ENCODE peak calls at places on chromosomes 11 and 22, in five cellular contexts. A, T, F, Z and E are unnamed samples.

GRCh38 chr11:8261316-8261715 is 2.4 kb downstream of the LMO1 start:
- DNase-seq in A (no peak), T (no peak), F (no peak), Z (no peak), E (no peak)

GRCh38 chr22:49101873-49102272 is 725.8 kb downstream of the BRD1 start:
- DNase-seq in A (no peak), T (no peak), F (no peak), Z (no peak), E (no peak)

GRCh38 chr11:118401880-118402590 is 629 bp downstream of the ATP5MG start:
- DNase-seq in A (no peak), T (no peak), F (peak; percentile 80), Z (peak; percentile 88), E (peak; percentile 44)

GRCh38 chr11:126720539-126721235 is 279.9 kb downstream of the KIRREL3 start:
- DNase-seq in A (no peak), T (no peak), F (no peak), Z (no peak), E (no peak)

GRCh38 chr11:115220881-115221280 is 283.3 kb downstream of the CADM1 start:
- DNase-seq in A (no peak), T (no peak), F (no peak), Z (no peak), E (no peak)

GRCh38 chr11:83691387-83692088 is 405.4 kb upstream of the CCDC90B start:
- DNase-seq in A (peak; percentile 1), T (no peak), F (peak; percentile 54), Z (no peak), E (peak; percentile 56)

GRCh38 chr11:6606471-6607189 is 3.1 kb downstream of the ILK start:
- DNase-seq in A (peak; percentile 95), T (peak; percentile 65), F (peak; percentile 93), Z (peak; percentile 91), E (peak; percentile 96)

GRCh38 chr11:133443361-133443760 is 88.9 kb downstream of the OPCML start:
- DNase-seq in A (no peak), T (no peak), F (no peak), Z (no peak), E (no peak)

GRCh38 chr11:88193278-88193677 is 18.0 kb upstream of the RAB38 start:
- DNase-seq in A (no peak), T (no peak), F (no peak), Z (no peak), E (no peak)

GRCh38 chr22:39309364-39309861 is 10.0 kb downstream of the RPL3 start:
- DNase-seq in A (no peak), T (no peak), F (peak; percentile 16), Z (no peak), E (no peak)

GRCh38 chr11:69337211-69337721 is 43.3 kb downstream of the MYEOV start:
- DNase-seq in A (no peak), T (no peak), F (no peak), Z (peak; percentile 61), E (peak; percentile 58)

GRCh38 chr11:121613724-121614123 is 161.0 kb upstream of the SORL1-AS1 start:
- DNase-seq in A (peak; percentile 62), T (no peak), F (peak; percentile 77), Z (no peak), E (no peak)

GRCh38 chr11:36774603-36775002 is 176.6 kb upstream of the RAG2 start:
- DNase-seq in A (no peak), T (no peak), F (peak; percentile 45), Z (peak; percentile 32), E (no peak)

GRCh38 chr11:114290503-114291239 is 5.5 kb upstream of the NNMT start:
- DNase-seq in A (peak; percentile 43), T (no peak), F (no peak), Z (peak; percentile 82), E (no peak)

GRCh38 chr11:11406652-11407051 is 53.6 kb upstream of the CSNK2A3 start:
- DNase-seq in A (no peak), T (no peak), F (no peak), Z (no peak), E (no peak)

GRCh38 chr11:1041149-1041467 is 4.6 kb upstream of the MUC6 start:
- DNase-seq in A (no peak), T (no peak), F (no peak), Z (no peak), E (no peak)

GRCh38 chr11:1040428-1041148 is 4.1 kb upstream of the MUC6 start:
- DNase-seq in A (no peak), T (no peak), F (peak; percentile 58), Z (no peak), E (no peak)

GRCh38 chr11:1038361-1038760 is 1.8 kb upstream of the MUC6 start:
- DNase-seq in A (no peak), T (no peak), F (no peak), Z (no peak), E (no peak)

GRCh38 chr11:1038921-1039320 is 2.4 kb upstream of the MUC6 start:
- DNase-seq in A (no peak), T (no peak), F (no peak), Z (no peak), E (no peak)

DNA sequence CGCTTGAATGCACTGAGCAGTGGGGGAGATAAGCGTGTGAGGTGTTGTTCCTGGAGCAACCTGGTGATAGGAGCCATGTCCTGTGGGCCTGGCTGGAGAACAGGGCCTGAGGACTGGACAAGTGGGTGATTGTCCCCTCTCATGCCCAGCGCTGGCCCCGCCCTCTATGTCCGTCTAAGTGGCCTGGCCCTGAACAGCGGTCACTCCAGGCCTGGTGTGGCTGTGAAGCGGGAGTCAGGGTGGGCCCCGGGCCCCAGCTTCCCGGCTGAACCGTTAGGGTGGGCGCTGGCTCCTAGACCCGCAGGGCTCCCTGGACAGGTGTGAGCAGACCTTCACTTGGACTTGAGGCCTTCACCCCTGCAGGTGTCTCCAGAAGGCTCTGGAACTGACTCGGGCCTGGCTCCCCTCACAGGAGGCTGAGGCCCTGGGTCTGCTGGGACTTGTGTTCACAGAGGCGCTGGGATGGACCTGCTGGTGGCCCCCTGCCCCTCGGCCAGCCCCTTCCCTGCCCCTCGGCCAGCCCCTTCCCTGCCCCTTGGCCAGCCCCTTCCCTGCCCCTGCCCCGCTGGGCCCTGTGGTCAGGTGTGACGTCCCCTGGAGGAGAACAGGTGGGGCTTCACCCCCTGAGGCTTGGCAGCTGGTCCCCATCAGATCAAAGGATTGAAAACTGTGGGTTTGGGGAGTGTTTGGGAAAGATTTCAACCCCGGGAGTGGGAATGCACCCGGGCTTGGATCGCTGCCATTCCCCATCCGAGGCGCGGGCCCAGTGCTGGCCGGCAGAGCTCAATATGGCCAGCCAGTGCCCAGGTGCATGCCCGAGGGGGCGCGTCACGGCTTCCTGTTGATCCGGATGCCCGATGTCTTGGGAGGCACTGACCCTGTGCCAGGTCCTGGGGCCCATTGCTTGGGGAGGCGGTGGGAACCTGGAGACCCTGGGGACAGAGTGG is 3.2 kb upstream of the MUC6 start:
- DNase-seq in A (no peak), T (no peak), F (peak; percentile 20), Z (no peak), E (no peak)
- H3K4me2 ChIP-seq in A (no peak overlapping the region), T (no peak overlapping the region), F (no peak overlapping the region), Z (no peak overlapping the region), E (no peak overlapping the region)

DNA sequence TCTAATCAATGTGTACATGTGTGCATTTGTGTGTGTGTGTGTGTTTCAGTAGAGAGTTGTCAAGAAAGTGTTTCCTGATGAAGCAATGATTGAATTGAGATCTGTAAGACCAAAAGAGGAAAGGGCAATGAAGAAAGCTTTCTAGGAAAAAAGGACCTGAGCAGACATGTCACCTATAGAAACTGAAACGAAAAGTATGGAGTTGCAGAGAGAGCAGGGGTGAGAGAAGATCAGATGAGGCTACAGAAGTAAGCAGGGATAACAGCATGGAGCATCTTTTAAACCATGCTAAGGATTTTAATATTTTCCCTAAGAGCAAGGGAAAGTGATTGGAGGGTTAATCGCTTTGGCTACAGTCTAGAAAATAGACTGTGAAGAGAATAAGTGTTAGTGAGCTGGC is 1459.4 kb upstream of the TENM4 start:
- DNase-seq in A (no peak), T (no peak), F (no peak), Z (no peak), E (no peak)
- H3K4me2 ChIP-seq in A (no peak overlapping the region), T (no peak overlapping the region), F (no peak overlapping the region), Z (no peak overlapping the region), E (no peak overlapping the region)

GRCh38 chr22:46288846-46289243 is 7.8 kb upstream of the GTSE1 start:
- DNase-seq in A (no peak), T (no peak), F (no peak), Z (no peak), E (no peak)
- H3K4me2 ChIP-seq in A (no peak overlapping the region), T (no peak overlapping the region), F (no peak overlapping the region), Z (no peak overlapping the region), E (no peak overlapping the region)

DNA sequence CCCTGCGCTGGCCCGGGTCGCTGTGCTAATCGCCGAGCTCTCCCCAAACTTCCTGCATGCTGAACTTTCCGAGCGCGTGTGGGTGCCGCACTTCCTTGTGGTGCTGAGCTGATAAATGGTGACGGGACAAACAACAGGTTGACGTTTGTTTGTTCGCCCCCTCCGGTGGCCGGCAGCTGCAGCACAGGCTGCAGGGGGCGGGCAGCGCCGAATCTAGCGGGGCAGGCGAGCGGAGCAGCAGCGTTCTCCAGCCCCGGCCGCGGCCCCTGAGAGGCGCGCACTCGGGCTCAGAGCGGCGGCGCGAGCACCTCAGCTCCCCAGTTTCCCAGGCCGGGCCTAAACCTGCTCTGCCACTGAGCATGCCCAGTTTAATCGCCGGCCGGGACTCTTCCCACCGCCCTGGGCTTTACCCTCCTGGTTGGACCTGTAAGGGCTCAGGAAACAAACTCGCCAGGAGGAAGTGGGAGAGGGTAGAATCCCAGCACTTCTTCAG is at the start of gene PDGFD:
- DNase-seq in A (peak; percentile 89), T (no peak), F (peak; percentile 62), Z (peak; percentile 73), E (peak; percentile 84)
- H3K4me2 ChIP-seq in A (peak within 1 kb of the TSS; percentile 99), T (no peak within 1 kb of the TSS), F (peak within 1 kb of the TSS; percentile 91), Z (peak within 1 kb of the TSS; percentile 91), E (peak within 1 kb of the TSS; percentile 87)

GRCh38 chr22:17775781-17776470 is 1.7 kb upstream of the BID start:
- DNase-seq in A (no peak), T (no peak), F (no peak), Z (no peak), E (no peak)

GRCh38 chr22:17777005-17777716 is 2.9 kb upstream of the BID start:
- DNase-seq in A (peak; percentile 14), T (no peak), F (no peak), Z (no peak), E (no peak)

GRCh38 chr22:17779286-17780115 is 5.2 kb upstream of the BID start:
- DNase-seq in A (no peak), T (no peak), F (no peak), Z (no peak), E (no peak)

GRCh38 chr22:17778412-17778976 is 4.2 kb upstream of the BID start:
- DNase-seq in A (no peak), T (no peak), F (no peak), Z (no peak), E (no peak)

DNA sequence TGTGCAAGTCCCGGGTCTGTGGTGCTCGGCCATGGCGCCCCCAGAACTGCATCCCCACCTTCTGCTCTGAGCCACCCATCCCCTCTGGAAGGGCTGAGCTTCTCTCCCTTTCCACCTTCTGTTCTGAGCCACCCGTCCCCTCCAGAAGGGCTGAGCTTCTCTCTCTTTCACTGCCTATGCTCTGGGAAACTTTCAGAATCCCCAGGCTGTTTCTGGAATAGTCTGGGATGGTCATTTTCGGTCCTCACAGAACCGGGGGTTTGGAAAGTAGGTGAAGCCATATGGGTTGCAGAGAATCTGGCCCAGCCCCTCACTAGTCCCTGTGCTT is 3.4 kb upstream of the BID start:
- DNase-seq in A (no peak), T (no peak), F (no peak), Z (no peak), E (no peak)
- H3K4me2 ChIP-seq in A (no peak overlapping the region), T (no peak overlapping the region), F (no peak overlapping the region), Z (no peak overlapping the region), E (no peak overlapping the region)